ENCODE peak calls at places on chromosomes 11 and 22, in eight cellular contexts. One of them, this sample, is unnamed.

GRCh38 chr22:45164217-45165123 is 745 bp downstream of the NUP50 start:
- DNase-seq in B cell: peak
- DNase-seq in adrenal gland: no peak
- DNase-seq in RWPE2: no peak
- DNase-seq in bronchial epithelial cell: no peak
- DNase-seq in Calu3: peak
- DNase-seq in GM12865: peak
- DNase-seq in AG04450: no peak
- DNase-seq in this sample: peak

GRCh38 chr11:16825968-16826367 is 87.5 kb downstream of the C11orf58 start:
- DNase-seq in B cell: no peak
- DNase-seq in adrenal gland: no peak
- DNase-seq in RWPE2: no peak
- DNase-seq in bronchial epithelial cell: no peak
- DNase-seq in Calu3: no peak
- DNase-seq in GM12865: no peak
- DNase-seq in AG04450: no peak
- DNase-seq in this sample: no peak

GRCh38 chr11:37511425-37511933 is 913.4 kb upstream of the RAG2 start:
- DNase-seq in B cell: no peak
- DNase-seq in adrenal gland: no peak
- DNase-seq in RWPE2: peak
- DNase-seq in bronchial epithelial cell: peak
- DNase-seq in Calu3: peak
- DNase-seq in GM12865: no peak
- DNase-seq in AG04450: no peak
- DNase-seq in this sample: no peak

GRCh38 chr22:19103881-19104821 is 18.1 kb downstream of the DGCR2 start:
- DNase-seq in B cell: no peak
- DNase-seq in adrenal gland: peak
- DNase-seq in RWPE2: peak
- DNase-seq in bronchial epithelial cell: peak
- DNase-seq in Calu3: no peak
- DNase-seq in GM12865: no peak
- DNase-seq in AG04450: peak
- DNase-seq in this sample: no peak

GRCh38 chr22:48331691-48332220 is 1495.9 kb downstream of the BRD1 start:
- DNase-seq in B cell: no peak
- DNase-seq in adrenal gland: no peak
- DNase-seq in RWPE2: no peak
- DNase-seq in bronchial epithelial cell: no peak
- DNase-seq in Calu3: no peak
- DNase-seq in GM12865: no peak
- DNase-seq in AG04450: no peak
- DNase-seq in this sample: no peak

GRCh38 chr22:35352214-35353111 is 28.4 kb upstream of the HMOX1 start:
- DNase-seq in B cell: peak
- DNase-seq in adrenal gland: peak
- DNase-seq in RWPE2: no peak
- DNase-seq in bronchial epithelial cell: peak
- DNase-seq in Calu3: peak
- DNase-seq in GM12865: peak
- DNase-seq in AG04450: no peak
- DNase-seq in this sample: peak

GRCh38 chr11:7057641-7058040 is 31.2 kb upstream of the RBMXL2 start:
- DNase-seq in B cell: no peak
- DNase-seq in adrenal gland: no peak
- DNase-seq in RWPE2: no peak
- DNase-seq in bronchial epithelial cell: no peak
- DNase-seq in Calu3: no peak
- DNase-seq in GM12865: no peak
- DNase-seq in AG04450: no peak
- DNase-seq in this sample: no peak

GRCh38 chr11:2041963-2042362 is 44.3 kb upstream of the H19 start:
- DNase-seq in B cell: no peak
- DNase-seq in adrenal gland: no peak
- DNase-seq in RWPE2: no peak
- DNase-seq in bronchial epithelial cell: no peak
- DNase-seq in Calu3: no peak
- DNase-seq in GM12865: no peak
- DNase-seq in AG04450: no peak
- DNase-seq in this sample: no peak

GRCh38 chr11:112795142-112795815 is 165.9 kb upstream of the NCAM1 start:
- DNase-seq in B cell: no peak
- DNase-seq in adrenal gland: peak
- DNase-seq in RWPE2: no peak
- DNase-seq in bronchial epithelial cell: peak
- DNase-seq in Calu3: peak
- DNase-seq in GM12865: peak
- DNase-seq in AG04450: no peak
- DNase-seq in this sample: peak

GRCh38 chr11:111307472-111308108 is 9.2 kb downstream of the POU2AF3 start:
- DNase-seq in B cell: no peak
- DNase-seq in adrenal gland: no peak
- DNase-seq in RWPE2: no peak
- DNase-seq in bronchial epithelial cell: no peak
- DNase-seq in Calu3: no peak
- DNase-seq in GM12865: no peak
- DNase-seq in AG04450: no peak
- DNase-seq in this sample: no peak

GRCh38 chr11:87150936-87151335 is 113.2 kb downstream of the TMEM135 start:
- DNase-seq in B cell: no peak
- DNase-seq in adrenal gland: no peak
- DNase-seq in RWPE2: no peak
- DNase-seq in bronchial epithelial cell: peak
- DNase-seq in Calu3: no peak
- DNase-seq in GM12865: no peak
- DNase-seq in AG04450: no peak
- DNase-seq in this sample: no peak

GRCh38 chr11:21625982-21626381 is 566.9 kb upstream of the ANO5 start:
- DNase-seq in B cell: no peak
- DNase-seq in adrenal gland: peak
- DNase-seq in RWPE2: no peak
- DNase-seq in bronchial epithelial cell: peak
- DNase-seq in Calu3: no peak
- DNase-seq in GM12865: no peak
- DNase-seq in AG04450: no peak
- DNase-seq in this sample: peak

GRCh38 chr11:93192163-93192562 is 5.6 kb downstream of the SLC36A4 start:
- DNase-seq in B cell: no peak
- DNase-seq in adrenal gland: no peak
- DNase-seq in RWPE2: no peak
- DNase-seq in bronchial epithelial cell: no peak
- DNase-seq in Calu3: no peak
- DNase-seq in GM12865: no peak
- DNase-seq in AG04450: no peak
- DNase-seq in this sample: no peak

GRCh38 chr11:18749681-18750319 is 23.8 kb upstream of the IGSF22 start:
- DNase-seq in B cell: no peak
- DNase-seq in adrenal gland: peak
- DNase-seq in RWPE2: no peak
- DNase-seq in bronchial epithelial cell: peak
- DNase-seq in Calu3: peak
- DNase-seq in GM12865: no peak
- DNase-seq in AG04450: peak
- DNase-seq in this sample: no peak

GRCh38 chr22:41915783-41916493 is 1.1 kb upstream of the SHISA8 start:
- DNase-seq in B cell: no peak
- DNase-seq in adrenal gland: no peak
- DNase-seq in RWPE2: no peak
- DNase-seq in bronchial epithelial cell: no peak
- DNase-seq in Calu3: no peak
- DNase-seq in GM12865: no peak
- DNase-seq in AG04450: no peak
- DNase-seq in this sample: no peak

GRCh38 chr22:31625661-31626426 is 36.2 kb downstream of the PISD start:
- DNase-seq in B cell: peak
- DNase-seq in adrenal gland: peak
- DNase-seq in RWPE2: no peak
- DNase-seq in bronchial epithelial cell: no peak
- DNase-seq in Calu3: no peak
- DNase-seq in GM12865: no peak
- DNase-seq in AG04450: no peak
- DNase-seq in this sample: no peak

GRCh38 chr11:104365676-104366075 is 201.7 kb upstream of the PDGFD start:
- DNase-seq in B cell: no peak
- DNase-seq in adrenal gland: no peak
- DNase-seq in RWPE2: no peak
- DNase-seq in bronchial epithelial cell: no peak
- DNase-seq in Calu3: no peak
- DNase-seq in GM12865: no peak
- DNase-seq in AG04450: no peak
- DNase-seq in this sample: no peak

GRCh38 chr11:100546714-100547113 is 140.4 kb upstream of the ARHGAP42 start:
- DNase-seq in B cell: no peak
- DNase-seq in adrenal gland: no peak
- DNase-seq in RWPE2: peak
- DNase-seq in bronchial epithelial cell: peak
- DNase-seq in Calu3: peak
- DNase-seq in GM12865: no peak
- DNase-seq in AG04450: no peak
- DNase-seq in this sample: no peak

GRCh38 chr22:32469799-32470212 is 4.8 kb upstream of the FBXO7 start:
- DNase-seq in B cell: no peak
- DNase-seq in adrenal gland: peak
- DNase-seq in RWPE2: no peak
- DNase-seq in bronchial epithelial cell: peak
- DNase-seq in Calu3: no peak
- DNase-seq in GM12865: no peak
- DNase-seq in AG04450: peak
- DNase-seq in this sample: no peak

GRCh38 chr11:30107899-30108298 is 91.1 kb upstream of the KCNA4 start:
- DNase-seq in B cell: no peak
- DNase-seq in adrenal gland: peak
- DNase-seq in RWPE2: no peak
- DNase-seq in bronchial epithelial cell: peak
- DNase-seq in Calu3: no peak
- DNase-seq in GM12865: no peak
- DNase-seq in AG04450: no peak
- DNase-seq in this sample: no peak

GRCh38 chr22:39820266-39820665 is 73.3 kb downstream of the ENTHD1 start:
- DNase-seq in B cell: no peak
- DNase-seq in adrenal gland: peak
- DNase-seq in RWPE2: no peak
- DNase-seq in bronchial epithelial cell: peak
- DNase-seq in Calu3: no peak
- DNase-seq in GM12865: no peak
- DNase-seq in AG04450: peak
- DNase-seq in this sample: no peak

GRCh38 chr11:73870261-73870660 is 6.4 kb downstream of the COA4 start:
- DNase-seq in B cell: no peak
- DNase-seq in adrenal gland: no peak
- DNase-seq in RWPE2: no peak
- DNase-seq in bronchial epithelial cell: no peak
- DNase-seq in Calu3: no peak
- DNase-seq in GM12865: no peak
- DNase-seq in AG04450: no peak
- DNase-seq in this sample: no peak

GRCh38 chr22:39706406-39707150 is 136.0 kb downstream of the CACNA1I start:
- DNase-seq in B cell: no peak
- DNase-seq in adrenal gland: no peak
- DNase-seq in RWPE2: no peak
- DNase-seq in bronchial epithelial cell: no peak
- DNase-seq in Calu3: no peak
- DNase-seq in GM12865: no peak
- DNase-seq in AG04450: no peak
- DNase-seq in this sample: no peak

DNA sequence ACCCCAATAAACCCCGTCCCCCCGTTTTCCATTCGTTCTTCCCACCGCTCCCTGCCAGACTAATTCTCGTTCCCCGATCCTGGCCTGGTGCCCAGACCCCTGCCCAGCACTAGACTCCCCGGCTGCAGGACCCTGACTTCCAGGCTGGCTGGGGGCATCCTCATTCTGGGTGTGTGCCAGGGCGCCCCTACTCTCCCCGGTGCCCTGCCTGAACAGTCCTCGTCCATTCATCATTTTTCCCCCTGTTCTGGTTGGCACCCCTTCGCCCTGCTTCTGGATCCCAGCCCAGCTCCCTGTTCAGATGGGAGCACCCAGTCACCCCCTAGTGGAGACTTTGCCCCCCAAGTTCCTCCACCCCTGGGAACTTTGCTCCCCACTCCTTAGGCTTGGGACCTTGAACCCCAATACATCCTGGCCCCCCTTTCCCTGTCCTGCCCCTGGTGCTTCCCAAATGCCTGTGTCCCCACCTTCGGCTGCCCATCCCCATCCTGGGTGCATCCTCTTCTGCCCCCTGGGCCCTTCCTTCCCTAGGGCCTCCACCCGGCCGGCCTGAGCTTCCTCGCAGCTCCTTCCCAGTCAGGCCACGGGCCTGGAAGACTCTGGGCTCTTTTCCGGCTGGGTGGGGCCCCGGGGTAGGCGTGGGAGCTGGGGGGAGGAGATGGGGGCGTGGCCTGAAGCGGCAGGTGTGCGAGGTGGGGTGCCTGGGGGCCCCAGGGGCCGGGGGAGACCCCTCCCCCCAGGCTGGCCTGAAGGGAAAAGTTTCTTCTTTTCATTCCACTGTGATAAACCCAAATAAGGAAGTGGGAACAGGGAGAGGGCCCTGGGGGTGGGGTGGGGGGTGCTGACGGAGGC is 882 bp downstream of the PLCB3 start:
- DNase-seq in B cell: peak
- DNase-seq in adrenal gland: no peak
- DNase-seq in RWPE2: no peak
- DNase-seq in bronchial epithelial cell: peak
- DNase-seq in Calu3: peak
- DNase-seq in GM12865: no peak
- DNase-seq in AG04450: no peak
- DNase-seq in this sample: no peak
- TF ChIP-seq CTCF in B cell: peak
- TF ChIP-seq CTCF in adrenal gland: no peak
- TF ChIP-seq CTCF in RWPE2: no peak
- TF ChIP-seq CTCF in bronchial epithelial cell: peak
- TF ChIP-seq CTCF in Calu3: no peak
- TF ChIP-seq CTCF in GM12865: peak
- TF ChIP-seq CTCF in AG04450: peak
- TF ChIP-seq CTCF in this sample: peak

GRCh38 chr22:36781656-36782627 is 6.0 kb upstream of the IFT27 start:
- DNase-seq in B cell: peak
- DNase-seq in adrenal gland: peak
- DNase-seq in RWPE2: no peak
- DNase-seq in bronchial epithelial cell: peak
- DNase-seq in Calu3: peak
- DNase-seq in GM12865: peak
- DNase-seq in AG04450: peak
- DNase-seq in this sample: peak
- TF ChIP-seq CTCF in B cell: peak
- TF ChIP-seq CTCF in adrenal gland: peak
- TF ChIP-seq CTCF in RWPE2: peak
- TF ChIP-seq CTCF in bronchial epithelial cell: peak
- TF ChIP-seq CTCF in Calu3: peak
- TF ChIP-seq CTCF in GM12865: peak
- TF ChIP-seq CTCF in AG04450: peak
- TF ChIP-seq CTCF in this sample: peak

GRCh38 chr11:107651672-107652071 is 60.2 kb downstream of the SLN start:
- DNase-seq in B cell: no peak
- DNase-seq in adrenal gland: no peak
- DNase-seq in RWPE2: no peak
- DNase-seq in bronchial epithelial cell: no peak
- DNase-seq in Calu3: no peak
- DNase-seq in GM12865: no peak
- DNase-seq in AG04450: no peak
- DNase-seq in this sample: no peak
- TF ChIP-seq CTCF in B cell: no peak
- TF ChIP-seq CTCF in adrenal gland: no peak
- TF ChIP-seq CTCF in RWPE2: peak
- TF ChIP-seq CTCF in bronchial epithelial cell: no peak
- TF ChIP-seq CTCF in Calu3: no peak
- TF ChIP-seq CTCF in GM12865: no peak
- TF ChIP-seq CTCF in AG04450: no peak
- TF ChIP-seq CTCF in this sample: no peak

GRCh38 chr11:70522613-70523311 is 124.4 kb downstream of the CTTN start:
- DNase-seq in B cell: no peak
- DNase-seq in adrenal gland: no peak
- DNase-seq in RWPE2: peak
- DNase-seq in bronchial epithelial cell: no peak
- DNase-seq in Calu3: no peak
- DNase-seq in GM12865: peak
- DNase-seq in AG04450: no peak
- DNase-seq in this sample: no peak
- TF ChIP-seq CTCF in B cell: no peak
- TF ChIP-seq CTCF in adrenal gland: no peak
- TF ChIP-seq CTCF in RWPE2: no peak
- TF ChIP-seq CTCF in bronchial epithelial cell: peak
- TF ChIP-seq CTCF in Calu3: no peak
- TF ChIP-seq CTCF in GM12865: no peak
- TF ChIP-seq CTCF in AG04450: no peak
- TF ChIP-seq CTCF in this sample: no peak

This sample was measured in activated CD8-positive, alpha-beta T cell treated with anti-CD3 and anti-CD28 coated beads for 36 hours.